ENCODE peak calls at places on chromosome 13, in five cellular contexts. W is activated CD8-positive, alpha-beta memory T cell treated with anti-CD3 and anti-CD28 coated beads for 48 hours; G is ecto neural progenitor cell; H is Peyer's patch; L is T-helper 2 cell. V is an unnamed sample.
A peak's percentile ranks its signal among the peaks of the same experiment; 100 is the strongest.

GRCh38 chr13:23579886-23580706 is 9.9 kb downstream of the TNFRSF19 start:
- DNase-seq in L (no peak), H (no peak), G (no peak), W (no peak), V (no peak)

GRCh38 chr13:89066868-89067466 is 1395.8 kb downstream of the SLITRK5 start:
- DNase-seq in L (no peak), G (no peak), W (no peak), H (no peak), V (no peak)

GRCh38 chr13:86185107-86185506 is 385.9 kb upstream of the SLITRK6 start:
- DNase-seq in W (no peak), H (no peak), L (no peak), G (no peak), V (no peak)

GRCh38 chr13:51009597-51009996 is 100.0 kb downstream of the RNASEH2B start:
- DNase-seq in G (no peak), H (no peak), W (no peak), L (no peak), V (no peak)

GRCh38 chr13:99323488-99323887 is 16.3 kb upstream of the GPR183 start:
- DNase-seq in L (no peak), W (no peak), H (no peak), G (no peak), V (peak; percentile 35)

GRCh38 chr13:39616087-39616694 is 13.2 kb upstream of the LHFPL6 start:
- DNase-seq in H (peak; percentile 54), G (peak; percentile 59), W (no peak), L (no peak), V (peak; percentile 58)

GRCh38 chr13:73832203-73832602 is 302.0 kb downstream of the KLF12 start:
- DNase-seq in L (no peak), W (no peak), G (no peak), H (no peak), V (no peak)

GRCh38 chr13:110371550-110372465 is 64.7 kb downstream of the COL4A2 start:
- DNase-seq in L (no peak), H (no peak), W (no peak), G (no peak), V (no peak)

GRCh38 chr13:109781384-109782065 is 4.9 kb downstream of the IRS2 start:
- DNase-seq in H (no peak), L (no peak), G (no peak), W (no peak), V (no peak)

GRCh38 chr13:101202590-101202989 is 213.7 kb downstream of the NALCN start:
- DNase-seq in G (no peak), W (no peak), H (no peak), L (no peak), V (no peak)

GRCh38 chr13:41317243-41317642 is 6.2 kb downstream of the NAA16 start:
- DNase-seq in G (no peak), H (no peak), L (no peak), W (no peak), V (no peak)

GRCh38 chr13:77492982-77493381 is 42.5 kb upstream of the SCEL start:
- DNase-seq in H (no peak), L (no peak), W (no peak), G (no peak), V (no peak)

GRCh38 chr13:77184455-77184854 is 142.4 kb downstream of the MYCBP2 start:
- DNase-seq in G (no peak), H (no peak), W (no peak), L (no peak), V (no peak)

V was measured in HFFc6.